ENCODE peak calls at places on chromosomes 16 and 17, in four cellular contexts. U is heart left ventricle, J is A549, R is lower lobe of right lung. X is an unnamed sample.

GRCh38 chr17:3964203-3965122 is at the start of gene ATP2A3:
- DNase-seq in U (no peak), J (peak), R (peak), X (no peak)

GRCh38 chr16:508884-509736 is 18.4 kb upstream of the CAPN15 start:
- DNase-seq in U (no peak), J (no peak), R (no peak), X (no peak)

GRCh38 chr16:69396187-69397061 is 10.6 kb upstream of the TERF2 start:
- DNase-seq in U (peak), J (peak), R (no peak), X (peak)

GRCh38 chr17:41959336-41960095 is 7.1 kb upstream of the CNP start:
- DNase-seq in U (peak), J (peak), R (no peak), X (no peak)

GRCh38 chr16:1781254-1781653 is 1.1 kb downstream of the SPSB3 start:
- DNase-seq in U (peak), J (no peak), R (no peak), X (no peak)

GRCh38 chr17:75888484-75888883 is 8.3 kb downstream of the TRIM65 start:
- DNase-seq in U (no peak), J (no peak), R (no peak), X (no peak)

GRCh38 chr17:40819528-40820125 is 2.8 kb downstream of the KRT10 start:
- DNase-seq in U (no peak), J (peak), R (no peak), X (no peak)

GRCh38 chr17:31746884-31747495 is 112.1 kb downstream of the COPRS start:
- DNase-seq in U (no peak), J (no peak), R (no peak), X (no peak)

GRCh38 chr16:54411555-54411954 is 125.0 kb upstream of the IRX3 start:
- DNase-seq in U (peak), J (no peak), R (no peak), X (no peak)

GRCh38 chr17:10394201-10394887 is 21.5 kb upstream of the MYH13 start:
- DNase-seq in U (no peak), J (no peak), R (no peak), X (no peak)

GRCh38 chr16:69365901-69366300 is 14.3 kb upstream of the TMED6 start:
- DNase-seq in U (no peak), J (no peak), R (no peak), X (no peak)

GRCh38 chr16:72924918-72925630 is 122.9 kb downstream of the ZFHX3 start:
- DNase-seq in U (no peak), J (no peak), R (no peak), X (no peak)

GRCh38 chr17:46160169-46160568 is 33.1 kb downstream of the KANSL1 start:
- DNase-seq in U (no peak), J (no peak), R (no peak), X (no peak)

GRCh38 chr17:77919276-77919675 is 39.2 kb upstream of the TNRC6C start:
- DNase-seq in U (no peak), J (no peak), R (no peak), X (no peak)

GRCh38 chr17:32303861-32304288 is 38.1 kb downstream of the C17orf75 start:
- DNase-seq in U (no peak), J (no peak), R (no peak), X (no peak)

GRCh38 chr17:45940826-45941225 is 46.5 kb downstream of the MAPT start:
- DNase-seq in U (peak), J (no peak), R (no peak), X (peak)

GRCh38 chr16:58217341-58217925 is 19.5 kb upstream of the CSNK2A2 start:
- DNase-seq in U (no peak), J (no peak), R (no peak), X (no peak)

GRCh38 chr17:60142872-60143499 is 6.8 kb upstream of the CA4 start:
- DNase-seq in U (peak), J (peak), R (peak), X (peak)

GRCh38 chr16:57704011-57704904 is 9.7 kb downstream of the DRC7 start:
- DNase-seq in U (no peak), J (peak), R (no peak), X (no peak)

GRCh38 chr17:82910770-82911169 is 70.9 kb upstream of the ZNF750 start:
- DNase-seq in U (no peak), J (no peak), R (no peak), X (no peak)

GRCh38 chr16:495127-495748 is 32.3 kb upstream of the CAPN15 start:
- DNase-seq in U (no peak), J (peak), R (no peak), X (no peak)

DNA sequence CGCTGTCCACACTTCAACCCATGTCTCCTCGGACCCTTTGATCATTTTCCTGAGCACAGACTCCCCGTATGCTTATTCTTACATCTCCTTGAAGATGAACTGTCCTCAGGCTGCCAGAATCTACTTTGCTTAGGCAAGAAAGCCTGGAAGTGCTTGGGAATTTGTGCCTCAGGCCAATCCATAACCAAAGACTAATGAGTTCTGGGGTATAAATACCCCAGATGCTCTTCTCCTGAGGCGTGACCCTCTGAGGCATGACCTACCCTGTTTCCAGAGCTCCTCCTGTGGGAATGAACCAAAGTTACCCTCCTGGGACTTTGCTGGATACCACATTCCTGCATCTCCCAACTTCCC is 10.1 kb upstream of the TEKT3 start:
- DNase-seq in U (no peak), J (no peak), R (no peak), X (no peak)
- H3K27ac ChIP-seq in U (no peak), J (peak), R (peak), X (peak)

GRCh38 chr17:34979153-34979552 is 1.2 kb upstream of the LIG3 start:
- DNase-seq in U (no peak), J (no peak), R (no peak), X (no peak)

GRCh38 chr17:34979650-34980352 is 511 bp upstream of the LIG3 start:
- DNase-seq in U (no peak), J (no peak), R (no peak), X (no peak)

GRCh38 chr17:34981538-34982241 is 1.4 kb downstream of the LIG3 start:
- DNase-seq in U (no peak), J (no peak), R (no peak), X (no peak)

GRCh38 chr17:34980353-34980680 is at the start of gene LIG3:
- DNase-seq in U (peak), J (peak), R (peak), X (peak)

DNA sequence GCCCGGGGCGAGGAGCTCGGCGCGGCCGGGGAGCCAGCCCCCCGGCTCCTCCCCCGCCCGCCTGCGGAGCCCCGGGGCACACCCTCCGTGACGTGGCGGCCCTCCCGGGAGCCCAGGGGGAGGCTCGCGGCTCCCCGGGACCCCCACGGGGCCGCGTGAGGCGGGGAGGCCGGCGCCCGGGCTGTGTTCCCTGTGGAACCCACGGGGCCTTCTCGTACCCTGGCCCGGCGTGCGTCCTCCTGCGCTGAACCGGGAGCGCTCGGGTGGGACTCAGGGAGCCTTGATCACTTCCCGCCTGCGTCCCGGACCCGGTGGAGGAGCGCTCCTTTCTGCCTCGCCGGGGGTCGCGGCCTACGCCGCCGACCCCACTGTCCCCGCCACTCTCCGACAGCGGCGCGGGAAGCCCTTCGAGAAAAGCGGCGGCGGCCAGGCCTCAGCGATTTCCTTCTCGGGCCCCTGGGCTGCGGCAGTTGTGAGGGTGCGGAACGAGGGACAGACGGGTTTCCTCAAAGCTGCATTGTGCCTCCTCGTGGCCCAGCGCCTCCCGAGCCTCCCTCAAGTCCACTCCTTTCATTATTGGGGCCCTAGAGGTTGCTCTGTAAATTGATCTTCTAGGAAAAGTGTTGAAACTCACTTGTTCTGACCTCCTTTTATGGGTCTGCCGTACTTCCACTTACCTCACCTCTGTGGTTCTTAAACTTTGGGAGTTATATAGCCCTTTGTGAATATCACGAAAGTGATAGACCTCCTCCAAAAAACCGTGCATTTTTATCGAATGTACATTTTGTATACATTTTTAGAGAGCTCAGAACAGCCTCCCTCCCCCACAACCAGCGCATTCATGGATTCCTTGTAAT is 597 bp downstream of the LIG3 start:
- DNase-seq in U (peak), J (peak), R (peak), X (peak)
- H3K27ac ChIP-seq in U (peak), J (peak), R (peak), X (peak)

GRCh38 chr16:87538594-87538993 is 45.8 kb upstream of the ZCCHC14 start:
- DNase-seq in U (no peak), J (no peak), R (no peak), X (no peak)
- H3K27ac ChIP-seq in U (no peak), J (no peak), R (peak), X (no peak)

DNA sequence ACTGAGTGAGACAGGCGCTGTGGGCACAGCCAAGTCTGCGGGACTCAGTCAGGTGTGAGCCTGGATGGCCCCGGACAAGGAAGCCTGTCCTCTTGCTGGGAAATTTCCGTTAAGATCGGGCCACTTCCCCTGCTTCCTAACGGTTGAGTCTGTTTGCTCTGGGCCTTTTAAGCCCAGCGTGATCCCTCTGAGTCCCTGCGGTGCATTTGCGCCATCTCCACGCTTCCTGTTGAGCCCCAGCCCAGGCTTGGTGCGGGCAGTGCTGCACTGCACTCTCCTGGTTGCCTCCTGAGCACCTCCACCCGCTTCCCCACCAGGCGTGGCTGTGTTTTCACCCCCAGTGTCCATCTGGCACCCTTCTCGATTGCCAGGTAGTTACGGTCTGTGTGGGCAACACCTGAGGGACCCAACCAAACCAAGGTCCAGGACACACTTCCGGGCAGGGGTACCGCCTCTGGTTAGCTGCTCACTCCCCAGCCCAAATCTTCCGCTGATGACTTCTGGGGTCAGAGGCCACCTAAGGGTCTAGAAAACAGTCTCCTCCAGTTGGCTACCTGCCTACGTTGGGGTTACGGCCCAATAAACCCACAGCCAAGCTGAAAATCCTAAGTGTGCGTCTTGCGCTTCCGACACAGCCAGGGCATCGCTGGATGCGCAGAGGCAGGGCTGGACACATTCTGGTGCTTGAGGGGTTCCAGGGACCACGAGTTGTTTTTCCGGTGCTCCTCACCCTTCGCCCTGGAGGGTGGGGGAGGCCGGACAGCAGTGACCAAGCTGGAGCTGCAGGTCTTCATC is 1.4 kb upstream of the SLC25A10 start:
- DNase-seq in U (no peak), J (no peak), R (no peak), X (no peak)
- H3K27ac ChIP-seq in U (no peak), J (peak), R (no peak), X (peak)

X was measured in gastrocnemius medialis.